ENCODE peak calls at places on chromosomes 1 and 21, in seven cellular contexts. P is tibial artery, Q is neural progenitor cell, G is heart right ventricle, Z is thyroid gland, R is upper lobe of right lung, M is left lung. B is an unnamed sample. For H3K36me3, the result is how much of the 10 kb centered on the place peaks cover.

GRCh38 chr1:20100632-20101355 is 18.5 kb downstream of the PLA2G2D start:
- DNase-seq in P (no peak), Q (peak), G (peak), Z (peak), R (no peak), M (no peak), B (no peak)

GRCh38 chr1:77888429-77889239 is at the start of gene NEXN:
- DNase-seq in P (peak), Q (peak), G (peak), Z (peak), R (peak), M (peak), B (peak)

GRCh38 chr1:31054349-31054748 is 11.2 kb downstream of the PUM1 start:
- DNase-seq in P (no peak), Q (no peak), G (no peak), Z (no peak), R (no peak), M (no peak), B (no peak)

GRCh38 chr1:17194981-17195528 is 9.9 kb upstream of the PADI1 start:
- DNase-seq in P (no peak), Q (no peak), G (no peak), Z (no peak), R (no peak), M (no peak), B (no peak)

GRCh38 chr21:28227881-28228623 is 764.6 kb downstream of the LTN1 start:
- DNase-seq in P (no peak), Q (no peak), G (no peak), Z (no peak), R (no peak), M (no peak), B (no peak)

GRCh38 chr1:192589813-192590212 is 14.2 kb downstream of the RGS1 start:
- DNase-seq in P (no peak), Q (no peak), G (no peak), Z (no peak), R (no peak), M (no peak), B (no peak)

GRCh38 chr1:52234014-52234413 is 92.1 kb downstream of the ZFYVE9 start:
- DNase-seq in P (no peak), Q (no peak), G (no peak), Z (no peak), R (no peak), M (no peak), B (no peak)

GRCh38 chr1:43438576-43439120 is 15.1 kb downstream of the HYI start:
- DNase-seq in P (peak), Q (no peak), G (no peak), Z (no peak), R (no peak), M (no peak), B (no peak)

GRCh38 chr1:213371769-213372619 is 321.0 kb downstream of the RPS6KC1 start:
- DNase-seq in P (no peak), Q (no peak), G (no peak), Z (no peak), R (no peak), M (no peak), B (no peak)

GRCh38 chr1:87305096-87305495 is 23.6 kb upstream of the LMO4 start:
- DNase-seq in P (no peak), Q (no peak), G (no peak), Z (no peak), R (no peak), M (no peak), B (no peak)

GRCh38 chr1:19067187-19067911 is 110.9 kb upstream of the IFFO2 start:
- DNase-seq in P (no peak), Q (peak), G (no peak), Z (peak), R (no peak), M (no peak), B (no peak)

GRCh38 chr1:115182012-115182715 is 92.9 kb upstream of the TSPAN2 start:
- DNase-seq in P (no peak), Q (no peak), G (no peak), Z (peak), R (no peak), M (no peak), B (no peak)

GRCh38 chr1:220528049-220528678 is at the start of gene MARK1:
- DNase-seq in P (peak), Q (peak), G (peak), Z (peak), R (peak), M (peak), B (peak)

GRCh38 chr1:94636625-94637024 is 95.1 kb upstream of the F3 start:
- DNase-seq in P (peak), Q (no peak), G (no peak), Z (no peak), R (no peak), M (no peak), B (no peak)

GRCh38 chr1:240524356-240525071 is 87.4 kb downstream of the GREM2 start:
- DNase-seq in P (no peak), Q (no peak), G (no peak), Z (peak), R (no peak), M (no peak), B (no peak)

GRCh38 chr1:236161230-236161629 is 18.9 kb downstream of the GPR137B start:
- DNase-seq in P (no peak), Q (no peak), G (no peak), Z (no peak), R (peak), M (no peak), B (no peak)

GRCh38 chr1:212459656-212460055 is 26.9 kb downstream of the NENF start:
- DNase-seq in P (no peak), Q (no peak), G (no peak), Z (no peak), R (no peak), M (no peak), B (no peak)

GRCh38 chr1:66311092-66311491 is 222.9 kb upstream of the SGIP1 start:
- DNase-seq in P (no peak), Q (no peak), G (no peak), Z (no peak), R (no peak), M (no peak), B (no peak)

GRCh38 chr1:162168261-162168660 is 98.8 kb downstream of the NOS1AP start:
- DNase-seq in P (no peak), Q (no peak), G (peak), Z (peak), R (no peak), M (no peak), B (no peak)

GRCh38 chr1:222009105-222009730 is 267.3 kb upstream of the DUSP10 start:
- DNase-seq in P (no peak), Q (peak), G (no peak), Z (no peak), R (no peak), M (no peak), B (no peak)

GRCh38 chr1:114345930-114346479 is 165.0 kb downstream of the TRIM33 start:
- DNase-seq in P (peak), Q (peak), G (peak), Z (peak), R (no peak), M (no peak), B (no peak)

GRCh38 chr1:24003331-24003972 is 23.3 kb upstream of the SRSF10 start:
- DNase-seq in P (no peak), Q (peak), G (no peak), Z (no peak), R (no peak), M (no peak), B (peak)

DNA sequence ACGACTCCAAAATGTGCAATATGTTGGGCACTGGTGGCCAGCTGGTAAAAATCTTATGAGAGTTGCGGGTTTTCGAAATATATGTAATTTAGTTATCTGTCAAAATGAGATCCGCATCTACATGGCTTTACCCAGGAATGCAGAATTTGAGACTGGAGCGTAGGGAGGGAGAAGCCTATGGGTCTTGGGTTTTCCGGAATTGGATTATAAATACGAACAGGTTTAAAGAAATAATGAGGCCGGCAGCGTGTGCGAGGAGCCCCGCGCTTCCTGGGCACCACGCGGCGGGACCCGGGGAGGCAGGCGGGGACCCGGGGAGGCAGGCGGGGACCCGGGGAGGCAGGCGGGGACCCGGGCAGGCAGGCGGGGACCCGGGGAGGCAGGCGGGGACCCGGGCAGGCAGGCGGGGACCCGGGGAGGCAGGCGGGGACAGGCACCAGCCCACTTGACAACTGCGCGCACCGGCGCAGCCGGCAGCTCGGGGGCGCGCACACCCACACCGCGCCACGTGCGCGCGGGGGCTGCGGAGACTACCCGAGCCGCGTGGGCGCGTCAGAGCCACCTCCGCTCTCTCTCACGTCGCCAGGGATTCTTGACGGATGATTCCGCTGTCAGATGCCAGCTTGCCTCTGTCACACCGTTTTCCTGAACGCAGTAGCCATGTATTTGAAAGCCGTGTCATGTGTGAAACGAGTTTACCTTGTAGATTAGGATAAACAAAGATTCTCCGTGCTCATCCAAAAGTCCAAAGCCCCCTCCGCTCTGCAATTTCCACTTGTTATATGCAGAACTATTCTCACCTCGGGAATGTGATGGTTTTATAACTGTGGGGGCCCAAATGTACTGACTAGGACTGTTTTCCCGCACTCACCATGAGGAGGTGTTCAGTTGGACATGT is 54.3 kb upstream of the HNRNPU start:
- DNase-seq in P (no peak), Q (peak), G (peak), Z (peak), R (peak), M (peak), B (peak)
- TF ChIP-seq CTCF in P (no peak), Q (no peak), G (peak), Z (peak), R (peak), M (no peak), B (peak)

DNA sequence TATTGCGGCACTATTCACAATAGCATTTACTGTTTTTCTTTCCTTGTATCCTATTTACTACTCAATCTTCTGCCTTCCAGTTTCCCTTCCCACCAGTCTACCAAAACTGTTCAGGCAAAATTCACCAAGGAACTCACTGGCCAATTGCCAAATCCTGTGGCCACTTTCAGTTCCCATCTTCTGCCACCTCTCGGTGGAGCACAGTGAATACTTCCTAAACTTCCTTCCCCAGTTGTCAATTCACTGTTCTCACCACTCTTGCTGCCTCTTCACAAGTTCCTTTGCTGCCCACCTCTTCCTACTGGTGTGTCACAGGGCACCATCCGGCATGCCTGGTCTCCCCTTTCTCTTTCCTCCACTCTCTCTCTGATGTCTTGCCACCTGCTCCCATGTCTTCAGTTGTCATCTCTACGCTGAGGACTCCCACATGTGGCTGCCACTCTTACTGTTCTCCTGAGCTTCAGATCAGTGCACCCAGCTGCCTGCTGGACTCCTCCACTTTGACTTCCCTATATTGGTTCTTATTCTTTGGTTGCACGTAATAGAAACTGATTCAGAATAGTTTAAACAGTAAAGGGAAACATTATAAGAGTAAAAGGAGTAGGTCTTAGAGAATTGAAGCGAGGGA is 114.4 kb downstream of the PIK3R3 start:
- DNase-seq in P (no peak), Q (no peak), G (no peak), Z (no peak), R (no peak), M (no peak), B (no peak)
- H3K36me3 ChIP-seq in P (under half), Q (under half), G (under half), Z (under half), R (under half), M (under half), B (under half)

DNA sequence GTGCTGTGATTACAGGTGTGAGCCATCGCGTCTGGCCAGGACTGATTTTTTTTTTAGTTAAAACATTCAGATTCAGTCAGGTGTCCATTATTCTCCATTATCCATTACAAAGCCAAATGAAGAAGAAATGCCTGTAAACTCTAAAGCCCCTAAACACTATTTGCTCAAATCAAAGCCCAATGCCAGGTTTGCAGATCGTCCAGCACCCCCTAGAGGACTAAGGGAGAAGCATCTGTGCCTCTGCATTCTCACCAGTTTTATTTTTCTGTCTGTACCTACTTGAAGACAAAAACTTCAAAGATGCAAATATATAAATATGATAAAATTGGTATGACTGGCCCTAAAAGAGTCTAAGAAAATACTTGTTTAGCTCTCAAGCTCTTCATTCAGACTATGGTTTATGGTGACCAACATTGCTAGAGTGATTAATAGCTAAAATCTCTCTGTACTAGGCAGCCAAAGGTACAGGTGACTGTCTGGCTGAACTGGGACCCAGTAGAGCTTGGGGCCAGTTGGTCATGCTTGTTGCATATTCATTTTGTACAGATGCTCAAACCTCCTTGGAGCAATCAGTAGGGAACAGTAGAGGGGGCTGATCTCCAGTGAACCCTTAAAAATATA is 138.4 kb downstream of the SYT2 start:
- DNase-seq in P (no peak), Q (peak), G (no peak), Z (peak), R (no peak), M (no peak), B (no peak)
- TF ChIP-seq CTCF in P (peak), Q (peak), G (peak), Z (peak), R (peak), M (peak), B (peak)

GRCh38 chr1:21220815-21221214 is 44.1 kb upstream of the EIF4G3 start:
- DNase-seq in P (no peak), Q (no peak), G (no peak), Z (no peak), R (no peak), M (no peak), B (no peak)
- H3K36me3 ChIP-seq in P (half or more), Q (under half), G (half or more), Z (half or more), R (under half), M (half or more), B (half or more)

GRCh38 chr1:50735443-50735842 is 224.6 kb downstream of the FAF1 start:
- DNase-seq in P (no peak), Q (peak), G (no peak), Z (no peak), R (no peak), M (no peak), B (no peak)
- TF ChIP-seq CTCF in P (no peak), Q (peak), G (peak), Z (peak), R (peak), M (no peak), B (no peak)

GRCh38 chr1:171787686-171788480 is 6.4 kb downstream of the METTL13 start:
- DNase-seq in P (no peak), Q (no peak), G (no peak), Z (no peak), R (no peak), M (no peak), B (no peak)
- H3K36me3 ChIP-seq in P (half or more), Q (under half), G (half or more), Z (half or more), R (half or more), M (half or more), B (half or more)

GRCh38 chr1:92961131-92961895 is at the start of gene DIPK1A:
- DNase-seq in P (peak), Q (peak), G (peak), Z (peak), R (peak), M (peak), B (peak)
- TF ChIP-seq CTCF in P (no peak), Q (peak), G (peak), Z (peak), R (no peak), M (no peak), B (no peak)